ENCODE peak calls at places on chromosomes 5 and 9, in six cellular contexts. N is H1, X is IMR-90, T is H9, O is neuronal stem cell, F is trophoblast cell. W is an unnamed sample.

GRCh38 chr5:173229966-173230740 is 4.9 kb downstream of the NKX2-5 start:
- DNase-seq in N (no peak), X (no peak), T (peak), O (no peak), F (no peak), W (peak)

GRCh38 chr5:81751836-81752643 is 1.1 kb upstream of the SSBP2 start:
- DNase-seq in N (no peak), X (no peak), T (peak), O (peak), F (no peak), W (no peak)

GRCh38 chr9:94950733-94951590 is 224.5 kb downstream of the AOPEP start:
- DNase-seq in N (no peak), X (peak), T (no peak), O (no peak), F (peak), W (no peak)

GRCh38 chr5:133921069-133921468 is 47.4 kb downstream of the C5orf15 start:
- DNase-seq in N (no peak), X (no peak), T (no peak), O (no peak), F (no peak), W (no peak)

GRCh38 chr9:136634904-136635303 is 27.8 kb upstream of the EGFL7 start:
- DNase-seq in N (no peak), X (no peak), T (no peak), O (no peak), F (no peak), W (no peak)

GRCh38 chr9:113898596-113898995 is 22.5 kb downstream of the ZNF618 start:
- DNase-seq in N (no peak), X (no peak), T (no peak), O (no peak), F (no peak), W (no peak)

GRCh38 chr5:140366770-140367630 is 7.0 kb downstream of the SLC4A9 start:
- DNase-seq in N (no peak), X (no peak), T (no peak), O (no peak), F (no peak), W (no peak)

GRCh38 chr9:3848445-3849114 is 322.8 kb upstream of the RFX3 start:
- DNase-seq in N (peak), X (peak), T (peak), O (peak), F (peak), W (peak)

GRCh38 chr9:4144869-4145268 is 155.0 kb downstream of the GLIS3 start:
- DNase-seq in N (no peak), X (no peak), T (no peak), O (no peak), F (no peak), W (peak)

GRCh38 chr9:138038244-138038671 is 160.7 kb downstream of the CACNA1B start:
- DNase-seq in N (no peak), X (no peak), T (no peak), O (no peak), F (no peak), W (peak)

GRCh38 chr5:168987540-168988300 is 313.2 kb downstream of the SLIT3 start:
- DNase-seq in N (peak), X (peak), T (peak), O (peak), F (peak), W (peak)

GRCh38 chr9:131282688-131283422 is 6.5 kb upstream of the FAM78A start:
- DNase-seq in N (no peak), X (peak), T (peak), O (peak), F (peak), W (peak)

GRCh38 chr5:15510092-15510491 is 10.1 kb downstream of the FBXL7 start:
- DNase-seq in N (no peak), X (peak), T (no peak), O (no peak), F (no peak), W (no peak)

GRCh38 chr5:135458921-135459331 is 6.8 kb upstream of the TIFAB start:
- DNase-seq in N (no peak), X (peak), T (no peak), O (no peak), F (no peak), W (no peak)

GRCh38 chr9:137406876-137407589 is 15.9 kb downstream of the EXD3 start:
- DNase-seq in N (peak), X (peak), T (peak), O (peak), F (peak), W (peak)

GRCh38 chr5:14265574-14265973 is 122.4 kb downstream of the TRIO start:
- DNase-seq in N (no peak), X (peak), T (no peak), O (no peak), F (peak), W (peak)

GRCh38 chr9:76330034-76330433 is 64.2 kb downstream of the RFK start:
- DNase-seq in N (no peak), X (no peak), T (no peak), O (no peak), F (no peak), W (no peak)

GRCh38 chr9:4547016-4547415 is 56.7 kb downstream of the SLC1A1 start:
- DNase-seq in N (no peak), X (peak), T (no peak), O (no peak), F (peak), W (peak)

GRCh38 chr9:135479469-135480052 is at the start of gene PPP1R26:
- DNase-seq in N (no peak), X (no peak), T (no peak), O (peak), F (no peak), W (no peak)

DNA sequence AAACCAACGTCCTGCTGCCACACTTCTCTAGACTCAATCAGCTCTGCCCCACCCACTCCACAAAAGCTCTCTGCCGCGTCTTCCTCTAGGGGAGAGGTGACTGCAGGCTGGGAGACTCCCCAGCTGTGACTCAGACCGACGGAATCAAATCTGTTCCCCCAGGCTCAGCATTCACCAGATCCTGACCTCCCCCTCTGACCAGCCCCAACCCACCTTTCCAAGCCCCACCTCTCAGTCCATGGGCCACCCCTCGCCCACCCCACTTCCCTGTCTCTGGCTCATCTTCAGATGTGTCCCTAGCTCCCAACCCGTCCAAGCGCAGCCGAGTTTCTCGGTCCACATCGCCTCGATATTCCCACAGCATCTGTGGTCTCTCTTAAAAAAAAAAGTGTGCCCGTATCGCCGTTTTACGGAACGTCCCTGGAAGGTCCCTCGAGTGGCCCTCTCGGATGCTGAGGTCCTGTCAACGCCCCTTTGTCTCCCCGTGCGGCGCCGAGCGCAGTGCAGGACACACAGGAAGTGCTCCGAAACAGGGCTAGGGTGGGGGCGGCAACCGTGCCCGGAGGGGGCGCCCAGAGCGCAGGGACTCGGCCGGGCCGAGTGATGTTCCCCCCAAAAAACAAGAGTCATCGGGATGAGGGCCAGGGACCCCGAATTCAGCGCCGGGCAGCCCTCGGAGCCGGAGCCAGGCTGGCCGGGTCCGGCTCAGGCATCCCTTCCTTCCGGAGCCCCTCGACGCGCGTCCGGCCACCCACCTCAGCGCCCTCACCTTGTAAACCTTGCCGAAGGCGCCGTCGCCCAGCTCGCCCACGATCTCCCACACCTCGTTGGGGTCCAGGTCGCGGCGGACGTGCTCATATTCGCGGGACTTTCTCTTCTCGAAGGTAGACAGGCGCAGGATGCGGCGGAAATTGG is 649 bp downstream of the STK10 start:
- DNase-seq in N (no peak), X (peak), T (peak), O (peak), F (peak), W (peak)
- H3K23ac ChIP-seq in N (no peak), X (peak), T (no peak), O (no peak), F (no peak), W (peak)

GRCh38 chr5:34698754-34699153 is 42.6 kb downstream of the RAI14 start:
- DNase-seq in N (no peak), X (no peak), T (no peak), O (no peak), F (no peak), W (no peak)

GRCh38 chr5:34700078-34700452 is 43.9 kb downstream of the RAI14 start:
- DNase-seq in N (no peak), X (no peak), T (no peak), O (no peak), F (no peak), W (no peak)

GRCh38 chr5:34699155-34700077 is 43.3 kb downstream of the RAI14 start:
- DNase-seq in N (no peak), X (no peak), T (peak), O (no peak), F (peak), W (no peak)

GRCh38 chr5:34697308-34698108 is 41.4 kb downstream of the RAI14 start:
- DNase-seq in N (no peak), X (no peak), T (no peak), O (no peak), F (no peak), W (no peak)

DNA sequence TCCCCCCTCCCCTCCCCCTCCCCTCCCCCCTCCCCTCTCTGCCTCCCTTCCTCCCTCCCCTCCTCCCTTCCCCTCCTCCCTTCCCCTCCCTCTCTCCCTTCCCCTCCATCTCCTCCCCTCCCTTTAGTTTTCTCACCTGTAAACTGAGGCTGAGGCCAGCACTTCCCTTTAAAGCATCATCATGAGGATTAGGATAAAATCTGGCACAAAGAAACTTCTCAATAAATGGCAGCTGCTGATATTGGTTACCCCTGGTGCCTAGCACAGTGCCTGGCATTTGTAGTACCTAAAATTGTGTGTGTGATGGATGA is 41.9 kb downstream of the RAI14 start:
- DNase-seq in N (no peak), X (no peak), T (no peak), O (no peak), F (no peak), W (no peak)
- H4K91ac ChIP-seq in N (no peak), X (no peak), T (no peak), O (no peak), F (no peak), W (no peak)

GRCh38 chr9:129487658-129488483 is 133.0 kb downstream of the C9orf50 start:
- DNase-seq in N (no peak), X (peak), T (no peak), O (no peak), F (peak), W (peak)
- H3K23ac ChIP-seq in N (no peak), X (peak), T (no peak), O (peak), F (no peak), W (no peak)

GRCh38 chr9:37446401-37446800 is 18.8 kb downstream of the ZBTB5 start:
- DNase-seq in N (no peak), X (no peak), T (no peak), O (no peak), F (no peak), W (no peak)
- H4K91ac ChIP-seq in N (no peak), X (no peak), T (no peak), O (no peak), F (no peak), W (no peak)

W was measured in mesenchymal stem cell.